ENCODE peak calls at places on chromosome 19, in five cellular contexts. J, O, G, C and T are unnamed samples.

GRCh38 chr19:19134687-19135158 is 3.6 kb downstream of the TMEM161A start:
- DNase-seq in J (peak; percentile 55), O (no peak), G (peak; percentile 90), C (no peak), T (no peak)

GRCh38 chr19:2982983-2983350 is 5.6 kb downstream of the TLE6 start:
- DNase-seq in J (peak; percentile 90), O (no peak), G (peak; percentile 90), C (peak; percentile 68), T (no peak)

GRCh38 chr19:57537953-57538547 is 10.9 kb downstream of the ZNF549 start:
- DNase-seq in J (no peak), O (no peak), G (no peak), C (no peak), T (no peak)

GRCh38 chr19:32387701-32388392 is 17.7 kb upstream of the DPY19L3 start:
- DNase-seq in J (no peak), O (no peak), G (no peak), C (peak; percentile 62), T (peak; percentile 20)

GRCh38 chr19:8641908-8642547 is 11.6 kb downstream of the NFILZ start:
- DNase-seq in J (no peak), O (peak; percentile 38), G (no peak), C (peak; percentile 65), T (peak; percentile 59)

GRCh38 chr19:982567-983170 is 1.5 kb upstream of the WDR18 start:
- DNase-seq in J (peak; percentile 79), O (peak; percentile 80), G (peak; percentile 71), C (peak; percentile 31), T (peak; percentile 93)

GRCh38 chr19:55344444-55344843 is 4.8 kb downstream of the KMT5C start:
- DNase-seq in J (no peak), O (no peak), G (no peak), C (no peak), T (no peak)

GRCh38 chr19:9622531-9622930 is 1.5 kb upstream of the ZNF561 start:
- DNase-seq in J (no peak), O (no peak), G (no peak), C (no peak), T (no peak)

GRCh38 chr19:52946322-52947310 is 16.1 kb downstream of the ZNF816 start:
- DNase-seq in J (peak; percentile 87), O (no peak), G (peak; percentile 86), C (peak; percentile 5), T (no peak)

GRCh38 chr19:53659292-53659691 is 27.5 kb downstream of the DPRX start:
- DNase-seq in J (no peak), O (no peak), G (peak; percentile 35), C (no peak), T (peak; percentile 56)

GRCh38 chr19:49774969-49775368 is 8.2 kb downstream of the AP2A1 start:
- DNase-seq in J (no peak), O (no peak), G (no peak), C (no peak), T (no peak)

GRCh38 chr19:6473652-6474051 is 7.9 kb downstream of the DENND1C start:
- DNase-seq in J (peak; percentile 27), O (no peak), G (no peak), C (no peak), T (no peak)

GRCh38 chr19:11699931-11700794 is 38.6 kb downstream of the ZNF823 start:
- DNase-seq in J (no peak), O (no peak), G (no peak), C (peak; percentile 42), T (no peak)

GRCh38 chr19:4172861-4173473 is 9.4 kb downstream of the SIRT6 start:
- DNase-seq in J (peak; percentile 59), O (peak; percentile 17), G (peak; percentile 55), C (peak; percentile 14), T (peak; percentile 38)

GRCh38 chr19:39052243-39052746 is 19.9 kb upstream of the FBXO27 start:
- DNase-seq in J (peak; percentile 68), O (peak; percentile 75), G (no peak), C (peak; percentile 58), T (peak; percentile 63)

GRCh38 chr19:35223856-35224505 is 4.6 kb downstream of the FAM187B start:
- DNase-seq in J (no peak), O (no peak), G (no peak), C (no peak), T (no peak)

GRCh38 chr19:55070755-55071502 is 4.7 kb upstream of the EPS8L1 start:
- DNase-seq in J (peak; percentile 73), O (peak; percentile 81), G (no peak), C (peak; percentile 58), T (peak; percentile 100)

GRCh38 chr19:17889609-17890214 is 18.0 kb downstream of the SLC5A5 start:
- DNase-seq in J (no peak), O (peak; percentile 40), G (no peak), C (peak; percentile 37), T (peak; percentile 54)

GRCh38 chr19:10110972-10111317 is 548 bp upstream of the P2RY11 start:
- DNase-seq in J (no peak), O (no peak), G (no peak), C (no peak), T (no peak)

GRCh38 chr19:43780706-43781525 is at the start of gene KCNN4:
- DNase-seq in J (peak; percentile 57), O (peak; percentile 77), G (no peak), C (peak; percentile 67), T (peak; percentile 92)

GRCh38 chr19:49949735-49950589 is 11.0 kb downstream of the SIGLEC11 start:
- DNase-seq in J (no peak), O (no peak), G (no peak), C (no peak), T (no peak)

GRCh38 chr19:23774156-23774971 is 15.7 kb upstream of the ZNF681 start:
- DNase-seq in J (no peak), O (no peak), G (no peak), C (no peak), T (no peak)

GRCh38 chr19:54190942-54191670 is at the start of gene TSEN34:
- DNase-seq in J (peak; percentile 91), O (no peak), G (peak; percentile 91), C (peak; percentile 75), T (peak; percentile 84)

GRCh38 chr19:4557971-4558941 is 1.2 kb downstream of the SEMA6B start:
- DNase-seq in J (peak; percentile 59), O (no peak), G (no peak), C (no peak), T (no peak)

GRCh38 chr19:44879309-44880065 is 11.6 kb upstream of the TOMM40 start:
- DNase-seq in J (no peak), O (no peak), G (peak; percentile 19), C (no peak), T (no peak)

GRCh38 chr19:34088292-34088691 is 84.0 kb upstream of the LSM14A start:
- DNase-seq in J (no peak), O (no peak), G (no peak), C (no peak), T (no peak)

GRCh38 chr19:461664-462551 is 1.1 kb upstream of the SHC2 start:
- DNase-seq in J (peak; percentile 78), O (no peak), G (no peak), C (no peak), T (no peak)

GRCh38 chr19:19866599-19867248 is 1.0 kb downstream of the ZNF253 start:
- DNase-seq in J (no peak), O (no peak), G (no peak), C (no peak), T (no peak)

GRCh38 chr19:46713781-46714522 is 3.0 kb downstream of the PRKD2 start:
- DNase-seq in J (peak; percentile 94), O (peak; percentile 99), G (peak; percentile 94), C (peak; percentile 63), T (peak; percentile 93)
- TF ChIP-seq POLR2A in J (no peak), O (peak; percentile 30), G (no peak), C (no peak), T (no peak)

GRCh38 chr19:14003279-14004051 is 2.7 kb downstream of the RFX1 start:
- DNase-seq in J (no peak), O (no peak), G (peak; percentile 28), C (no peak), T (no peak)

GRCh38 chr19:14006766-14007562 is 844 bp upstream of the RFX1 start:
- DNase-seq in J (no peak), O (peak; percentile 36), G (no peak), C (no peak), T (peak; percentile 68)

GRCh38 chr19:14006085-14006765 is at the start of gene RFX1:
- DNase-seq in J (peak; percentile 100), O (peak; percentile 80), G (peak; percentile 100), C (peak; percentile 100), T (peak; percentile 88)

GRCh38 chr19:14004619-14005380 is 1.3 kb downstream of the RFX1 start:
- DNase-seq in J (peak; percentile 47), O (no peak), G (peak; percentile 64), C (no peak), T (no peak)

DNA sequence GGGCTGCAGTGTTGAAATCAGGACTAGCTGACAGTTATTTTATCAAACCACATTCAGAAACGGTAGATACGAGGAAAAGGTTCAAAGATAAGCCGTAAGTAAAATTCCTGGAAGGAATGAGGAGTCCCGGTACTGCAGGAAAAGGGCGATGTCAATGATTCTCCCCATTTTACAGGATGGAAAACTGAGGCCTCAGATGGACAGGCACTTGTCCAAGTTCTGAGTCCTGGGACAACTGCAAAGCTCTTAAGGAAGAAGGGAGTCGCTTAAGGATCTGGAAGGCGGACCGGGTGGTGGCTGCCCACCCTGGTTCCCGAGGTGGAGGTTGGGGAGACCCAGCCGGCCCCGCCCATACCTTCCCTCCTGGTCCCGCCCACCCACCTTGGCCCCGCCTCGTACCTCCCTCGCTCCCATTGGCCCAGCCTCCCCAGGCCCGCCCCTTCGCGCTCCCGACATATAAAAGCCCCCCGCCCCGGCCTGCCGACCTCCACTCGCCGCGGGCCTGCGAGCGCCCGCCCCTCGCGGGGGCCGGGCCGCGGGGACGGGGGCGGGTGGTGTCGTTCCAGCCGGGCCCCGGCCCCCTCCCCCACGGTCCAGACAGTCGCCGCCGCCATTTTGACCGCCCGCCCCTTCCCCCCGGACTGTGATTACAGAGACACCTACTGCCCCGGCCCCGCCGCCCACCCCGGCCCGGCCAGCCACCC is 587 bp downstream of the RFX1 start:
- DNase-seq in J (peak; percentile 94), O (peak; percentile 33), G (peak; percentile 94), C (peak; percentile 75), T (no peak)
- TF ChIP-seq POLR2A in J (no peak), O (no peak), G (no peak), C (peak; percentile 85), T (no peak)

GRCh38 chr19:48618916-48619691 is at the start of the genes RPL18 and SPHK2:
- DNase-seq in J (peak; percentile 97), O (peak; percentile 99), G (peak; percentile 99), C (peak; percentile 100), T (peak; percentile 77)
- TF ChIP-seq POLR2A in J (no peak), O (peak; percentile 98), G (no peak), C (peak; percentile 99), T (peak; percentile 78)

DNA sequence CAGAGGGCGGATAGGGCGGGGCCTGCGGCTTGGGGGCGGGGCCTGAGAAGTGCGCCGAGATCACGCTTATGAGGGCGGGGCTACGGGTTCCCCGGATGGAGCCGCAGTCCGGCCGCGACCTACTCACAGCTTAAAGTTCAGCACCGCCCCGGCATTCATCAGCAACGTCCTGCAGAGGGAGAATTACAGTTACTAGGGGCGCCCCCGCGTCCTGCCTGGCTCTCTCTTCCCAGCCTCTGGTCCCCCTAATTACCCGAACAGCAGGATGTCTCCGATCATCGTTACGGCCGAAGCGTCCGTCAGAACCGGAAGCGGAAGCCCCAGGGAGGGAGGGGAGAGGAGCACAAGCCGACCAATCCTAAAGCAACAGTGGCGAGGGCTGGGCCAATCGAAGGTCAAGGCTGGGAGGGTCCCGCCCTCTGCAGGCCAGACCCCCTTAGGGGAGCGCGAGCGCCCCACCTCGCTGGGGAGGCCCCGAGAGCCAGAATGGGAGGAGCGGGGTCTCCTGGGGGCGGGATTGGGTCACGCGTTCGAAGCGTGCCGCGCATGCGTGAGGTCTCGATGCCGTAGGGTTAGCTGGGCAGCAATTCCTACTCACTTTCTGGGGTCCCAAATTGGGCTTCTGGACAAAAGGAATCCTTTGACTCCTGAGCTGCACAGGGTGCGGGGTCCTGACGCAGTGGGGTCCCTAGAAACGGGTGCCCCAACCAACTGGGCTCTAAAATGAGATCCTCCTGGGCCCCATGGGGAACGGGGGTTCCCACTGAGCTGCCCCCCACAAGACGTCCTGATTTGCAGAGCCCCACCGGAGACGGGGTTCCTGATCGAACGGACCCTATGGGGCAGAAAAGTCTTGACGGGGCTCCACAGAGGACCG is at the start of gene SMIM7:
- DNase-seq in J (peak; percentile 99), O (peak; percentile 89), G (peak; percentile 100), C (peak; percentile 98), T (peak; percentile 97)
- TF ChIP-seq POLR2A in J (no peak), O (peak; percentile 62), G (peak; percentile 33), C (peak; percentile 80), T (peak; percentile 63)